ENCODE peak calls at places on chromosomes 16 and 17, in ten cellular contexts. W is NCI-H446; F is NCI-H1436; V is BJ; Q is mesenchymal stem cell; Z is stimulated activated CD4-positive, alpha-beta T cell treated with anti-CD3 and anti-CD28 coated beads, Interleukin-1b, Interleukin-23, amount 100 ng/mL, for 24 hours; R is GM04504; X is GM23338; J is dermis blood vessel endothelial cell; Y is left colon. B is an unnamed sample.

GRCh38 chr17:27664606-27664965 is 33.6 kb downstream of the LGALS9 start:
- DNase-seq in W (no peak), R (no peak), Z (no peak), J (no peak), X (no peak), Y (no peak), F (no peak), V (no peak), Q (no peak), B (no peak)

GRCh38 chr16:5350118-5350517 is 252.5 kb upstream of the EEF2KMT start:
- DNase-seq in Q (no peak), X (peak), R (no peak), V (no peak), Y (no peak), Z (no peak), J (no peak), F (no peak), W (no peak), B (no peak)

GRCh38 chr17:28508325-28508724 is 2.2 kb downstream of the FOXN1 start:
- DNase-seq in Q (no peak), J (no peak), Y (no peak), F (no peak), X (no peak), W (no peak), R (no peak), Z (no peak), V (no peak), B (no peak)

GRCh38 chr17:39517224-39517623 is 55.9 kb downstream of the CDK12 start:
- DNase-seq in J (peak), V (no peak), Y (no peak), F (no peak), R (no peak), W (no peak), Q (no peak), Z (no peak), X (no peak), B (no peak)

GRCh38 chr16:25051446-25052160 is 36.4 kb upstream of the ARHGAP17 start:
- DNase-seq in X (no peak), V (peak), J (peak), Y (no peak), Q (peak), R (no peak), Z (no peak), F (no peak), W (no peak), B (no peak)

GRCh38 chr16:50747206-50747956 is 5.5 kb downstream of the CYLD start:
- DNase-seq in Y (no peak), R (no peak), F (peak), Z (no peak), W (no peak), Q (peak), X (peak), V (no peak), J (peak), B (no peak)

GRCh38 chr17:15896277-15896676 is 48.7 kb upstream of the ADORA2B start:
- DNase-seq in Z (no peak), Y (no peak), J (no peak), Q (no peak), R (no peak), W (no peak), V (no peak), F (no peak), X (no peak), B (no peak)

GRCh38 chr16:69424935-69425784 is 741 bp downstream of the CYB5B start:
- DNase-seq in V (no peak), Z (no peak), Q (peak), W (no peak), J (peak), R (no peak), F (no peak), Y (peak), X (no peak), B (no peak)

GRCh38 chr17:82266142-82266541 is 7.4 kb downstream of the CSNK1D start:
- DNase-seq in Z (no peak), Y (no peak), W (no peak), X (no peak), J (no peak), V (no peak), Q (no peak), F (no peak), R (no peak), B (no peak)